ENCODE peak calls at places on chromosomes 4 and X, in five cellular contexts. One of them, this sample, is unnamed.

GRCh38 chr4:186700746-186701145 is 22.9 kb downstream of the FAT1 start:
- DNase-seq in GM18507: no peak
- DNase-seq in activated CD8-positive, alpha-beta memory T cell treated with anti-CD3 and anti-CD28 coated beads for 48 hours: no peak
- DNase-seq in stimulated activated CD4-positive, alpha-beta T cell treated with anti-CD3 and anti-CD28 coated beads, Interleukin-15, amount 100 ng/mL, for 1 hour: no peak
- DNase-seq in T1000: no peak
- DNase-seq in this sample: no peak

GRCh38 chrX:150907474-150907873 is 9.0 kb upstream of the CD99L2 start:
- DNase-seq in GM18507: no peak
- DNase-seq in activated CD8-positive, alpha-beta memory T cell treated with anti-CD3 and anti-CD28 coated beads for 48 hours: no peak
- DNase-seq in stimulated activated CD4-positive, alpha-beta T cell treated with anti-CD3 and anti-CD28 coated beads, Interleukin-15, amount 100 ng/mL, for 1 hour: no peak
- DNase-seq in T1000: no peak
- DNase-seq in this sample: no peak

GRCh38 chrX:123731258-123731986 is 1.4 kb downstream of the THOC2 start:
- DNase-seq in GM18507: no peak
- DNase-seq in activated CD8-positive, alpha-beta memory T cell treated with anti-CD3 and anti-CD28 coated beads for 48 hours: no peak
- DNase-seq in stimulated activated CD4-positive, alpha-beta T cell treated with anti-CD3 and anti-CD28 coated beads, Interleukin-15, amount 100 ng/mL, for 1 hour: no peak
- DNase-seq in T1000: no peak
- DNase-seq in this sample: no peak

GRCh38 chr4:53654300-53654758 is 63.0 kb upstream of the LNX1 start:
- DNase-seq in GM18507: no peak
- DNase-seq in activated CD8-positive, alpha-beta memory T cell treated with anti-CD3 and anti-CD28 coated beads for 48 hours: no peak
- DNase-seq in stimulated activated CD4-positive, alpha-beta T cell treated with anti-CD3 and anti-CD28 coated beads, Interleukin-15, amount 100 ng/mL, for 1 hour: no peak
- DNase-seq in T1000: no peak
- DNase-seq in this sample: no peak

GRCh38 chr4:9947168-9948062 is 73.9 kb downstream of the SLC2A9 start:
- DNase-seq in GM18507: no peak
- DNase-seq in activated CD8-positive, alpha-beta memory T cell treated with anti-CD3 and anti-CD28 coated beads for 48 hours: no peak
- DNase-seq in stimulated activated CD4-positive, alpha-beta T cell treated with anti-CD3 and anti-CD28 coated beads, Interleukin-15, amount 100 ng/mL, for 1 hour: no peak
- DNase-seq in T1000: no peak
- DNase-seq in this sample: no peak

GRCh38 chr4:121034010-121034409 is 38.3 kb downstream of the NDNF start:
- DNase-seq in GM18507: no peak
- DNase-seq in activated CD8-positive, alpha-beta memory T cell treated with anti-CD3 and anti-CD28 coated beads for 48 hours: no peak
- DNase-seq in stimulated activated CD4-positive, alpha-beta T cell treated with anti-CD3 and anti-CD28 coated beads, Interleukin-15, amount 100 ng/mL, for 1 hour: no peak
- DNase-seq in T1000: no peak
- DNase-seq in this sample: no peak

GRCh38 chr4:3317656-3318211 is 24.9 kb downstream of the RGS12 start:
- DNase-seq in GM18507: no peak
- DNase-seq in activated CD8-positive, alpha-beta memory T cell treated with anti-CD3 and anti-CD28 coated beads for 48 hours: no peak
- DNase-seq in stimulated activated CD4-positive, alpha-beta T cell treated with anti-CD3 and anti-CD28 coated beads, Interleukin-15, amount 100 ng/mL, for 1 hour: no peak
- DNase-seq in T1000: no peak
- DNase-seq in this sample: no peak

GRCh38 chr4:155811171-155811570 is 52.4 kb downstream of the GUCY1B1 start:
- DNase-seq in GM18507: no peak
- DNase-seq in activated CD8-positive, alpha-beta memory T cell treated with anti-CD3 and anti-CD28 coated beads for 48 hours: no peak
- DNase-seq in stimulated activated CD4-positive, alpha-beta T cell treated with anti-CD3 and anti-CD28 coated beads, Interleukin-15, amount 100 ng/mL, for 1 hour: no peak
- DNase-seq in T1000: no peak
- DNase-seq in this sample: no peak

GRCh38 chr4:85426366-85426765 is 48.6 kb upstream of the ARHGAP24 start:
- DNase-seq in GM18507: no peak
- DNase-seq in activated CD8-positive, alpha-beta memory T cell treated with anti-CD3 and anti-CD28 coated beads for 48 hours: no peak
- DNase-seq in stimulated activated CD4-positive, alpha-beta T cell treated with anti-CD3 and anti-CD28 coated beads, Interleukin-15, amount 100 ng/mL, for 1 hour: no peak
- DNase-seq in T1000: no peak
- DNase-seq in this sample: no peak

GRCh38 chr4:76634239-76634638 is 199.2 kb downstream of the SHROOM3 start:
- DNase-seq in GM18507: no peak
- DNase-seq in activated CD8-positive, alpha-beta memory T cell treated with anti-CD3 and anti-CD28 coated beads for 48 hours: no peak
- DNase-seq in stimulated activated CD4-positive, alpha-beta T cell treated with anti-CD3 and anti-CD28 coated beads, Interleukin-15, amount 100 ng/mL, for 1 hour: no peak
- DNase-seq in T1000: no peak
- DNase-seq in this sample: peak; percentile 83

GRCh38 chr4:41072021-41072777 is 142.1 kb downstream of the APBB2 start:
- DNase-seq in GM18507: no peak
- DNase-seq in activated CD8-positive, alpha-beta memory T cell treated with anti-CD3 and anti-CD28 coated beads for 48 hours: no peak
- DNase-seq in stimulated activated CD4-positive, alpha-beta T cell treated with anti-CD3 and anti-CD28 coated beads, Interleukin-15, amount 100 ng/mL, for 1 hour: no peak
- DNase-seq in T1000: no peak
- DNase-seq in this sample: no peak

GRCh38 chr4:24070117-24070516 is 180.3 kb upstream of the PPARGC1A start:
- DNase-seq in GM18507: no peak
- DNase-seq in activated CD8-positive, alpha-beta memory T cell treated with anti-CD3 and anti-CD28 coated beads for 48 hours: no peak
- DNase-seq in stimulated activated CD4-positive, alpha-beta T cell treated with anti-CD3 and anti-CD28 coated beads, Interleukin-15, amount 100 ng/mL, for 1 hour: no peak
- DNase-seq in T1000: peak; percentile 15
- DNase-seq in this sample: peak; percentile 40

GRCh38 chr4:26860922-26861433 is 337 bp downstream of the STIM2 start:
- DNase-seq in GM18507: no peak
- DNase-seq in activated CD8-positive, alpha-beta memory T cell treated with anti-CD3 and anti-CD28 coated beads for 48 hours: peak; percentile 32
- DNase-seq in stimulated activated CD4-positive, alpha-beta T cell treated with anti-CD3 and anti-CD28 coated beads, Interleukin-15, amount 100 ng/mL, for 1 hour: peak; percentile 19
- DNase-seq in T1000: peak; percentile 81
- DNase-seq in this sample: peak; percentile 65

GRCh38 chr4:186134254-186134653 is 29.8 kb downstream of the FAM149A start:
- DNase-seq in GM18507: peak; percentile 46
- DNase-seq in activated CD8-positive, alpha-beta memory T cell treated with anti-CD3 and anti-CD28 coated beads for 48 hours: no peak
- DNase-seq in stimulated activated CD4-positive, alpha-beta T cell treated with anti-CD3 and anti-CD28 coated beads, Interleukin-15, amount 100 ng/mL, for 1 hour: no peak
- DNase-seq in T1000: no peak
- DNase-seq in this sample: no peak

GRCh38 chr4:98710831-98711230 is 52.4 kb upstream of the TSPAN5 start:
- DNase-seq in GM18507: no peak
- DNase-seq in activated CD8-positive, alpha-beta memory T cell treated with anti-CD3 and anti-CD28 coated beads for 48 hours: no peak
- DNase-seq in stimulated activated CD4-positive, alpha-beta T cell treated with anti-CD3 and anti-CD28 coated beads, Interleukin-15, amount 100 ng/mL, for 1 hour: no peak
- DNase-seq in T1000: no peak
- DNase-seq in this sample: no peak

GRCh38 chr4:38980903-38981676 is 51.1 kb downstream of the TMEM156 start:
- DNase-seq in GM18507: no peak
- DNase-seq in activated CD8-positive, alpha-beta memory T cell treated with anti-CD3 and anti-CD28 coated beads for 48 hours: no peak
- DNase-seq in stimulated activated CD4-positive, alpha-beta T cell treated with anti-CD3 and anti-CD28 coated beads, Interleukin-15, amount 100 ng/mL, for 1 hour: no peak
- DNase-seq in T1000: no peak
- DNase-seq in this sample: peak; percentile 57

GRCh38 chrX:85836868-85837267 is 210.5 kb downstream of the CHM start:
- DNase-seq in GM18507: no peak
- DNase-seq in activated CD8-positive, alpha-beta memory T cell treated with anti-CD3 and anti-CD28 coated beads for 48 hours: no peak
- DNase-seq in stimulated activated CD4-positive, alpha-beta T cell treated with anti-CD3 and anti-CD28 coated beads, Interleukin-15, amount 100 ng/mL, for 1 hour: no peak
- DNase-seq in T1000: no peak
- DNase-seq in this sample: no peak

This sample was measured in SJSA1.